ENCODE peak calls at places on chromosomes 1 and 21, in five cellular contexts. I, J, C, B and U are unnamed samples. For H3K4me1, the result is how much of the 10 kb centered on the place peaks cover.

GRCh38 chr1:198346178-198346577 is 189.4 kb downstream of the NEK7 start:
- DNase-seq in J (no peak), B (no peak), C (no peak), I (no peak), U (no peak)

GRCh38 chr1:30473920-30474817 is 249.2 kb downstream of the MATN1 start:
- DNase-seq in B (no peak), I (no peak), C (no peak), J (no peak), U (no peak)

GRCh38 chr1:24776821-24777220 is 31.6 kb downstream of the CLIC4 start:
- DNase-seq in J (no peak), I (no peak), B (no peak), C (no peak), U (no peak)

GRCh38 chr1:1106510-1107221 is 9.2 kb downstream of the C1orf159 start:
- DNase-seq in C (no peak), B (no peak), J (no peak), I (no peak), U (no peak)

GRCh38 chr1:194117582-194117981 is 931.2 kb upstream of the B3GALT2 start:
- DNase-seq in J (no peak), I (peak), C (no peak), B (no peak), U (no peak)

GRCh38 chr1:34851431-34852105 is 8.0 kb downstream of the SMIM12 start:
- DNase-seq in B (no peak), J (no peak), C (no peak), I (no peak), U (peak)

GRCh38 chr1:164774819-164775654 is 216.1 kb downstream of the PBX1 start:
- DNase-seq in I (no peak), B (no peak), C (no peak), J (no peak), U (no peak)

GRCh38 chr1:178057863-178058576 is 35.9 kb upstream of the RASAL2 start:
- DNase-seq in B (no peak), I (peak), J (peak), C (no peak), U (peak)

GRCh38 chr1:71312545-71312944 is 231.7 kb upstream of the ZRANB2 start:
- DNase-seq in C (no peak), I (no peak), B (no peak), J (no peak), U (no peak)

GRCh38 chr21:46193829-46194373 is 9.6 kb upstream of the SPATC1L start:
- DNase-seq in C (no peak), I (no peak), B (no peak), J (no peak), U (no peak)

GRCh38 chr1:223123238-223123976 is 19.6 kb downstream of the TLR5 start:
- DNase-seq in J (no peak), I (peak), B (peak), C (no peak), U (peak)

GRCh38 chr1:216750031-216750627 is 26.9 kb upstream of the ESRRG start:
- DNase-seq in C (no peak), B (peak), I (peak), J (peak), U (peak)

GRCh38 chr1:33864460-33865389 is 846 bp downstream of the HMGB4 start:
- DNase-seq in J (no peak), I (no peak), C (no peak), B (no peak), U (no peak)

GRCh38 chr1:2019162-2019542 is at the start of gene GABRD:
- DNase-seq in I (peak), C (no peak), B (no peak), J (no peak), U (peak)

GRCh38 chr21:44897326-44898010 is 23.2 kb downstream of the ITGB2 start:
- DNase-seq in I (no peak), J (no peak), B (no peak), C (no peak), U (no peak)

GRCh38 chr1:42963378-42964005 is 4.8 kb upstream of the SLC2A1 start:
- DNase-seq in C (no peak), J (no peak), B (no peak), I (no peak), U (peak)

GRCh38 chr1:114719424-114719787 is 2.8 kb upstream of the NRAS start:
- DNase-seq in I (no peak), C (no peak), B (no peak), J (no peak), U (no peak)

GRCh38 chr1:101253976-101254660 is 17.3 kb downstream of the S1PR1 start:
- DNase-seq in C (no peak), I (no peak), J (no peak), B (no peak), U (no peak)

GRCh38 chr21:45220714-45221113 is 67.0 kb downstream of the POFUT2 start:
- DNase-seq in C (no peak), J (no peak), I (no peak), B (no peak), U (no peak)

GRCh38 chr21:36863260-36863659 is 103.2 kb downstream of the HLCS start:
- DNase-seq in C (no peak), B (no peak), I (no peak), J (no peak), U (no peak)

GRCh38 chr1:32276328-32276727 is 15.6 kb upstream of the HDAC1 start:
- DNase-seq in J (no peak), C (no peak), I (no peak), B (no peak), U (no peak)
- H3K4me1 ChIP-seq in J (under half), C (under half), I (under half), B (under half), U (under half)

GRCh38 chr1:112744019-112744578 is 29.0 kb upstream of the PPM1J start:
- DNase-seq in J (no peak), B (no peak), C (no peak), I (peak), U (peak)
- TF ChIP-seq CTCF in J (no peak), B (no peak), C (peak), I (peak), U (peak)

GRCh38 chr1:55064071-55064581 is 24.8 kb downstream of the PCSK9 start:
- DNase-seq in C (no peak), J (no peak), I (peak), B (no peak), U (no peak)
- H3K27ac ChIP-seq in C (peak), J (no peak), I (peak), B (no peak), U (no peak)

GRCh38 chr21:41251961-41252642 is 64.5 kb upstream of the FAM3B start:
- DNase-seq in J (no peak), B (no peak), I (no peak), C (no peak), U (peak)
- H3K4me1 ChIP-seq in J (under half), B (under half), I (under half), C (under half), U (under half)

GRCh38 chr1:155307247-155307740 is 1.4 kb upstream of the FDPS start:
- DNase-seq in J (no peak), C (no peak), I (peak), B (no peak), U (peak)
- TF ChIP-seq CTCF in J (peak), C (peak), I (peak), B (no peak), U (peak)

GRCh38 chr1:207883104-207883651 is 27.7 kb downstream of the CD34 start:
- DNase-seq in B (no peak), J (no peak), I (no peak), C (no peak), U (no peak)
- H3K27ac ChIP-seq in B (no peak), J (peak), I (no peak), C (peak), U (no peak)

GRCh38 chr1:226977288-226977972 is 37.3 kb downstream of the COQ8A start:
- DNase-seq in B (no peak), C (no peak), I (no peak), J (no peak), U (no peak)
- H3K4me1 ChIP-seq in B (under half), C (half or more), I (under half), J (half or more), U (under half)

GRCh38 chr1:46285730-46286477 is 17.5 kb downstream of the LRRC41 start:
- DNase-seq in C (no peak), J (peak), I (peak), B (no peak), U (no peak)
- TF ChIP-seq CTCF in C (no peak), J (peak), I (peak), B (no peak), U (no peak)

DNA sequence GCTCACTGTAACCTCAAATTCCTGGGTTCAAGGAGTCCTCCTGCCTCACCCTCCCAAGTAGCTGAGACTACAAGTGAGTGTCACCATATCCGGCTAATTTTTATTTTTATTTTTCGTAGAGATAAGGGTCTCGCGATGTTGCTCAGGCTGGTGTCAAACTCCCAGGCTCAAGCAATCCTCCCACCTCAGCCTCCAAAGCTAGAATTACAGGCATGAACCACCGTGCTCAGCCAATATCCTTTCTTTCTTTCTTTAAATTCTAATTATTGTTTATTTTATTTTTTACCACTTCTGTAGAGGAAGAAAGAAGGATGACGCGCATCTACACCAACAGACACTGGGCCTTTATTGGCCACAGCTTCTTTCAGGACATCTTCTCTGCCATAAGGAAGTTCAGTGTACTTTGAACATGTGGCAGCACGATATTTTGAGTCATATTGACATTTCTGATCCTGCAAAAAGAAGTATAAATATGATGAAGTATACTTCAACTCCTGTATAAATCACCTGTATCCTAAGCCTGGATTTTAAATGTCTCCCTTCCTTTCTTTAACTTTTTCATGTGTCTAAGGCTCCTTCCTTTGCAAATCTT is 15.8 kb downstream of the CTSS start:
- DNase-seq in B (no peak), C (no peak), I (no peak), J (no peak), U (no peak)
- H3K27ac ChIP-seq in B (no peak), C (no peak), I (no peak), J (no peak), U (no peak)